ENCODE peak calls at places on chromosomes 5 and 9, in eight cellular contexts. V is sigmoid colon, O is cardiac muscle cell, Y is fibroblast of lung, G is BE2C, P is mammary epithelial cell, A is right lobe of liver, C is heart right ventricle. E is an unnamed sample.

GRCh38 chr9:93143830-93144530 is 9.9 kb upstream of the NINJ1 start:
- DNase-seq in V (no peak), O (no peak), Y (no peak), G (peak; percentile 46), P (peak; percentile 65), A (no peak), C (no peak), E (no peak)

GRCh38 chr9:4079346-4079745 is 220.5 kb downstream of the GLIS3 start:
- DNase-seq in V (no peak), O (no peak), Y (no peak), G (no peak), P (no peak), A (no peak), C (no peak), E (no peak)

GRCh38 chr9:97411440-97411788 is 482 bp upstream of the TDRD7 start:
- DNase-seq in V (no peak), O (no peak), Y (no peak), G (no peak), P (no peak), A (no peak), C (no peak), E (no peak)

GRCh38 chr9:133106511-133107244 is 14.4 kb downstream of the RALGDS start:
- DNase-seq in V (peak; percentile 58), O (no peak), Y (no peak), G (no peak), P (no peak), A (peak; percentile 47), C (no peak), E (no peak)

GRCh38 chr9:114405294-114406034 is 17.7 kb upstream of the AKNA start:
- DNase-seq in V (peak; percentile 87), O (peak; percentile 85), Y (peak; percentile 61), G (peak; percentile 82), P (peak; percentile 71), A (peak; percentile 78), C (peak; percentile 52), E (peak; percentile 94)

GRCh38 chr9:92147854-92148184 is 32.6 kb upstream of the SPTLC1 start:
- DNase-seq in V (no peak), O (no peak), Y (peak; percentile 32), G (no peak), P (no peak), A (no peak), C (no peak), E (no peak)

GRCh38 chr9:101309139-101309538 is 75.7 kb downstream of the BAAT start:
- DNase-seq in V (no peak), O (no peak), Y (no peak), G (no peak), P (no peak), A (no peak), C (no peak), E (no peak)

GRCh38 chr9:135164036-135164435 is 76.6 kb downstream of the OLFM1 start:
- DNase-seq in V (no peak), O (no peak), Y (no peak), G (no peak), P (no peak), A (no peak), C (no peak), E (no peak)

GRCh38 chr9:137198051-137198747 is 2.3 kb downstream of the TPRN start:
- DNase-seq in V (no peak), O (no peak), Y (no peak), G (no peak), P (peak; percentile 26), A (peak; percentile 79), C (no peak), E (no peak)
- H3K4me3 ChIP-seq in V (no peak overlapping the region), O (no peak overlapping the region), Y (peak overlapping the region; percentile 54), G (no peak overlapping the region), P (no peak overlapping the region), A (peak overlapping the region; percentile 54), C (no peak overlapping the region), E (peak overlapping the region; percentile 33)

GRCh38 chr5:173826921-173827350 is 61.2 kb upstream of the CPEB4 start:
- DNase-seq in V (no peak), O (no peak), Y (no peak), G (no peak), P (no peak), A (no peak), C (no peak), E (no peak)
- H3K4me1 ChIP-seq in V (no peaks in the 10 kb centered on the region), O (peaks cover 14% of the 10 kb centered on the region), Y (no peaks in the 10 kb centered on the region), G (peaks cover 17% of the 10 kb centered on the region), P (peaks cover 7% of the 10 kb centered on the region), A (peaks cover 3% of the 10 kb centered on the region), C (peaks cover 9% of the 10 kb centered on the region), E (peaks cover 13% of the 10 kb centered on the region)

GRCh38 chr5:109485030-109485429 is 75.3 kb upstream of the PJA2 start:
- DNase-seq in V (peak; percentile 75), O (peak; percentile 11), Y (peak; percentile 9), G (peak; percentile 77), P (no peak), A (peak; percentile 93), C (peak; percentile 71), E (no peak)
- H3K4me3 ChIP-seq in V (no peak overlapping the region), O (no peak overlapping the region), Y (no peak overlapping the region), G (no peak overlapping the region), P (no peak overlapping the region), A (no peak overlapping the region), C (no peak overlapping the region), E (no peak overlapping the region)

DNA sequence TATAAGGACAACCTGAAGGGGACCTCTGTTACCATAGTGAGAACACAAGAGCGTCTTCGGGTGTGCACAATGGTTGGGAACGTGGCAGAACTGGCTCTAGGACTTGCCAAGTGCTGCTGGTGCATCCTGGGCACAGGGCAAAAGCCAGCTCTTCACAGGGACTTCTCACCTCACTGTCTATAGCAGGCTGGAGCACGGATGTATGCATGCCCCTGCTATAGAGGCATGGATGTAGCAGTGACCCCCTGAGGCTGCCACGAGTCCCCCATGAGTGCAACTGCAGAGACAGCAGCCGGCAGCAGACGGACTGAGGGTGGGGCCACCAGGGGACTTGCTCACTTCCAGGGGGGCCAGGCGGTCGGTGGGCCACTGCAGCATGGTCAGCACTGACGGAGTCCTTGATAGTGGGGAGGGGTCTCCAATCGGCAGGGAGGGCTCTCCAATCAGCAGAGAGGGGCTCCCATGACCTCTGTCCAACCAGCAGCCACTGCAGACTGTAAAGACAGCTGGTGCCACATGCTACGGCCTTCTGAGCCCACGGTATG is 64.9 kb downstream of the SEMA4D start:
- DNase-seq in V (no peak), O (no peak), Y (no peak), G (no peak), P (no peak), A (no peak), C (no peak), E (no peak)
- H3K4me1 ChIP-seq in V (no peaks in the 10 kb centered on the region), O (no peaks in the 10 kb centered on the region), Y (no peaks in the 10 kb centered on the region), G (no peaks in the 10 kb centered on the region), P (no peaks in the 10 kb centered on the region), A (no peaks in the 10 kb centered on the region), C (peaks cover 8% of the 10 kb centered on the region), E (no peaks in the 10 kb centered on the region)

GRCh38 chr5:140966293-140967225 is at the start of gene PCDHAC2:
- DNase-seq in V (peak; percentile 71), O (peak; percentile 54), Y (peak; percentile 24), G (peak; percentile 81), P (peak; percentile 68), A (peak; percentile 56), C (peak; percentile 16), E (peak; percentile 89)
- H3K4me3 ChIP-seq in V (peak within 1 kb of the TSS; percentile 54), O (peak within 1 kb of the TSS; percentile 61), Y (peak within 1 kb of the TSS; percentile 50), G (peak within 1 kb of the TSS; percentile 86), P (peak within 1 kb of the TSS; percentile 65), A (peak within 1 kb of the TSS; percentile 48), C (peak within 1 kb of the TSS; percentile 16), E (peak within 1 kb of the TSS; percentile 84)

DNA sequence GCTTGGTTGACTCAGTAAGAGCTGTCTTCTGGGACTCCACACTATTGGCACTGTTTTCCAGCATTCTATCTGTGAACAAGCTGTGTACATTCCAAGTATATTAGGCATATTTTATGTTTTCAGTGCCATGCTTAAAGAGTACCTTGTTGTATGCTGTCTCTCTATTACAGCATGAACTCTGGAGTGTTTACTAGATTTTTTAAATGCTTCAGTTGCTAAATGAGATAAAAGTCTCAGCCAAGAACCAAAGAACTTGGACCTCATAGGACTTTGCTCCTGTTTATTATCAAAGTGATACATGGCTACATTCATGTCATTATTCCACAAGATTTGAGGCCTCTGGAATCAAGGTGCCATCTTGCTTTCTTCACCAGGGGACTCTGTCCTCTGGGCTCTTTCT is 167.2 kb downstream of the C9orf152 start:
- DNase-seq in V (no peak), O (peak; percentile 85), Y (peak; percentile 85), G (no peak), P (peak; percentile 27), A (no peak), C (no peak), E (no peak)
- H3K4me1 ChIP-seq in V (peaks cover 21% of the 10 kb centered on the region), O (peaks cover 13% of the 10 kb centered on the region), Y (peaks cover 3% of the 10 kb centered on the region), G (no peaks in the 10 kb centered on the region), P (no peaks in the 10 kb centered on the region), A (no peaks in the 10 kb centered on the region), C (peaks cover 52% of the 10 kb centered on the region), E (no peaks in the 10 kb centered on the region)

E was measured in endodermal cell.